ENCODE peak calls at places on chromosomes 11 and 22, in ten cellular contexts. One of them, this sample, is unnamed.

GRCh38 chr11:10379022-10379421 is 74.1 kb downstream of the ADM start:
- DNase-seq in adrenal gland: no peak
- DNase-seq in sigmoid colon: no peak
- DNase-seq in prostate gland: no peak
- DNase-seq in stomach: no peak
- DNase-seq in ovary: no peak
- DNase-seq in GM12891: no peak
- DNase-seq in endothelial cell of umbilical vein: peak; percentile 21
- DNase-seq in heart left ventricle: no peak
- DNase-seq in A549: no peak
- DNase-seq in this sample: no peak

GRCh38 chr11:3989891-3990290 is 104.7 kb upstream of the RRM1 start:
- DNase-seq in adrenal gland: no peak
- DNase-seq in sigmoid colon: no peak
- DNase-seq in prostate gland: no peak
- DNase-seq in stomach: no peak
- DNase-seq in ovary: no peak
- DNase-seq in GM12891: no peak
- DNase-seq in endothelial cell of umbilical vein: no peak
- DNase-seq in heart left ventricle: no peak
- DNase-seq in A549: no peak
- DNase-seq in this sample: no peak

GRCh38 chr11:102957953-102958352 is 2.4 kb upstream of the MMP13 start:
- DNase-seq in adrenal gland: no peak
- DNase-seq in sigmoid colon: no peak
- DNase-seq in prostate gland: no peak
- DNase-seq in stomach: no peak
- DNase-seq in ovary: no peak
- DNase-seq in GM12891: no peak
- DNase-seq in endothelial cell of umbilical vein: no peak
- DNase-seq in heart left ventricle: no peak
- DNase-seq in A549: no peak
- DNase-seq in this sample: no peak

GRCh38 chr11:102986815-102987214 is 31.3 kb upstream of the MMP13 start:
- DNase-seq in adrenal gland: no peak
- DNase-seq in sigmoid colon: no peak
- DNase-seq in prostate gland: no peak
- DNase-seq in stomach: no peak
- DNase-seq in ovary: no peak
- DNase-seq in GM12891: no peak
- DNase-seq in endothelial cell of umbilical vein: peak; percentile 35
- DNase-seq in heart left ventricle: no peak
- DNase-seq in A549: no peak
- DNase-seq in this sample: no peak

GRCh38 chr11:9574556-9574805 is 1.0 kb downstream of the WEE1 start:
- DNase-seq in adrenal gland: peak; percentile 22
- DNase-seq in sigmoid colon: no peak
- DNase-seq in prostate gland: peak; percentile 13
- DNase-seq in stomach: peak; percentile 34
- DNase-seq in ovary: peak; percentile 69
- DNase-seq in GM12891: no peak
- DNase-seq in endothelial cell of umbilical vein: peak; percentile 51
- DNase-seq in heart left ventricle: peak; percentile 59
- DNase-seq in A549: peak; percentile 28
- DNase-seq in this sample: no peak

GRCh38 chr22:48102581-48102980 is 1340.1 kb downstream of the TBC1D22A start:
- DNase-seq in adrenal gland: no peak
- DNase-seq in sigmoid colon: no peak
- DNase-seq in prostate gland: no peak
- DNase-seq in stomach: peak; percentile 17
- DNase-seq in ovary: no peak
- DNase-seq in GM12891: no peak
- DNase-seq in endothelial cell of umbilical vein: no peak
- DNase-seq in heart left ventricle: no peak
- DNase-seq in A549: no peak
- DNase-seq in this sample: no peak

GRCh38 chr22:43848366-43849171 is 13.7 kb downstream of the SULT4A1 start:
- DNase-seq in adrenal gland: no peak
- DNase-seq in sigmoid colon: peak; percentile 43
- DNase-seq in prostate gland: no peak
- DNase-seq in stomach: no peak
- DNase-seq in ovary: no peak
- DNase-seq in GM12891: no peak
- DNase-seq in endothelial cell of umbilical vein: no peak
- DNase-seq in heart left ventricle: no peak
- DNase-seq in A549: peak; percentile 16
- DNase-seq in this sample: no peak

GRCh38 chr22:19840955-19841640 is 13.6 kb downstream of the GNB1L start:
- DNase-seq in adrenal gland: no peak
- DNase-seq in sigmoid colon: no peak
- DNase-seq in prostate gland: no peak
- DNase-seq in stomach: no peak
- DNase-seq in ovary: no peak
- DNase-seq in GM12891: no peak
- DNase-seq in endothelial cell of umbilical vein: no peak
- DNase-seq in heart left ventricle: no peak
- DNase-seq in A549: no peak
- DNase-seq in this sample: no peak

GRCh38 chr22:49232319-49233067 is 595.2 kb downstream of the BRD1 start:
- DNase-seq in adrenal gland: no peak
- DNase-seq in sigmoid colon: no peak
- DNase-seq in prostate gland: no peak
- DNase-seq in stomach: no peak
- DNase-seq in ovary: no peak
- DNase-seq in GM12891: no peak
- DNase-seq in endothelial cell of umbilical vein: no peak
- DNase-seq in heart left ventricle: no peak
- DNase-seq in A549: no peak
- DNase-seq in this sample: no peak

GRCh38 chr11:124670732-124671131 is 2.8 kb downstream of the SIAE start:
- DNase-seq in adrenal gland: no peak
- DNase-seq in sigmoid colon: no peak
- DNase-seq in prostate gland: no peak
- DNase-seq in stomach: no peak
- DNase-seq in ovary: no peak
- DNase-seq in GM12891: no peak
- DNase-seq in endothelial cell of umbilical vein: no peak
- DNase-seq in heart left ventricle: no peak
- DNase-seq in A549: no peak
- DNase-seq in this sample: no peak

DNA sequence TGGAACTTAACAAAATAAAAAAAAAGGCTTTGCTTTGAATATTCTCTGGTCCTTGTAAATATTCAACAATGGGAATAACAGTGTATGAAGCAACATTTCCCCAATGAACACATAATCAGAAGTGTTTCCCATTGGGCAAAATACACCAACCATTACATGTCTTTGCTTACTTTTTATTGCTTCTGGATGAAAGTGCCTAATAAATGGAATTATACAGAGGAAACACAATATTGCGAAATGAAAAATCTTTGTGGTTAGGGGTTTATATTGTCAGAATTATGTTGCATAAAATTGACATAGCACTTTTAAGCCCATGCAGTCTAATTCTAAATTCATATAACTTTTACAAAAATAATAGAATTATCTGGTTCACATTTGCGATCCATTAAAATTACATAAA is 386.4 kb downstream of the DCDC1 start:
- DNase-seq in adrenal gland: no peak
- DNase-seq in sigmoid colon: no peak
- DNase-seq in prostate gland: no peak
- DNase-seq in stomach: no peak
- DNase-seq in ovary: no peak
- DNase-seq in GM12891: no peak
- DNase-seq in endothelial cell of umbilical vein: no peak
- DNase-seq in heart left ventricle: no peak
- DNase-seq in A549: no peak
- DNase-seq in this sample: no peak
- TF ChIP-seq POLR2A in adrenal gland: no peak
- TF ChIP-seq POLR2A in sigmoid colon: no peak
- TF ChIP-seq POLR2A in prostate gland: no peak
- TF ChIP-seq POLR2A in stomach: no peak
- TF ChIP-seq POLR2A in ovary: no peak
- TF ChIP-seq POLR2A in GM12891: no peak
- TF ChIP-seq POLR2A in endothelial cell of umbilical vein: no peak
- TF ChIP-seq POLR2A in heart left ventricle: no peak
- TF ChIP-seq POLR2A in A549: no peak
- TF ChIP-seq POLR2A in this sample: no peak

DNA sequence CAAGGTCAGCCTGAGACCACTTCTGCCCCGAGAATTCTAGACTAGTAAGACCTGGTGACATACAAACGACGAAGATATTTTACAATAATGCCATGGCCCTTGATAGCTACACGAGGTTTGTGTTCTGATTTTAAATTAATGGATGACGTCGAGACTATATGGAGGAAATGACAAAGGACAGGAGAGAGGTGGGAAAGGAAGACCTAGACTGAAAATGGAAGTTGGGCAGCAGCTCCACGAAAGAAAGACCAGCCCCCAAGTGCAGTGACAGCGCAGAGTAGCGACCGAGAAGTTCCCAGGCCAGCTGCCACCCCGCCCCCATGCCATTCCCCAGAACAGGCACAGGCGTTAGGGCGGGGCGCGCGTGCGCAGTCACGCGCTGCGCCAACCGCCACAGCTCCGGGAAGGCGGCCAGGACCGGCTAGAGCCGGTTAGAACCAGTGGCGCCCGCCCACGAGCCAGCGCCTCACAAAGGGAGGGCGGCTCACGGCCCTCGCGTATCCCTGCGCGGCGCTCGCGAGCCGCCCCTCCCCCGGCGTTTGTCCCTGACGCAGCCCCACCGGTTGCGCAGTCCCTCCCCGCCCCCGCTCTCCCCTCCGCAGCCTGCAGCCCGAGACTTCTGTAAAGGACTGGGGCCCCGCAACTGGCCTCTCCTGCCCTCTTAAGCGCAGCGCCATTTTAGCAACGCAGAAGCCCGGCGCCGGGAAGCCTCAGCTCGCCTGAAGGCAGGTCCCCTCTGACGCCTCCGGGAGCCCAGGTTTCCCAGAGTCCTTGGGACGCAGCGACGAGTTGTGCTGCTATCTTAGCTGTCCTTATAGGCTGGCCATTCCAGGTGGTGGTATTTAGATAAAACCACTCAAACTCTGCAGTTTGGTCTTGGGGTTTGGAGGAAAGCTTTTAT is 1.5 kb upstream of the MALAT1 start:
- DNase-seq in adrenal gland: peak; percentile 99
- DNase-seq in sigmoid colon: peak; percentile 100
- DNase-seq in prostate gland: peak; percentile 97
- DNase-seq in stomach: peak; percentile 99
- DNase-seq in ovary: peak; percentile 99
- DNase-seq in GM12891: peak; percentile 66
- DNase-seq in endothelial cell of umbilical vein: peak; percentile 99
- DNase-seq in heart left ventricle: peak; percentile 100
- DNase-seq in A549: peak; percentile 99
- DNase-seq in this sample: no peak
- TF ChIP-seq POLR2A in adrenal gland: peak; percentile 86
- TF ChIP-seq POLR2A in sigmoid colon: peak; percentile 87
- TF ChIP-seq POLR2A in prostate gland: peak; percentile 72
- TF ChIP-seq POLR2A in stomach: peak; percentile 42
- TF ChIP-seq POLR2A in ovary: no peak
- TF ChIP-seq POLR2A in GM12891: no peak
- TF ChIP-seq POLR2A in endothelial cell of umbilical vein: peak; percentile 98
- TF ChIP-seq POLR2A in heart left ventricle: peak; percentile 90
- TF ChIP-seq POLR2A in A549: peak; percentile 13
- TF ChIP-seq POLR2A in this sample: no peak

DNA sequence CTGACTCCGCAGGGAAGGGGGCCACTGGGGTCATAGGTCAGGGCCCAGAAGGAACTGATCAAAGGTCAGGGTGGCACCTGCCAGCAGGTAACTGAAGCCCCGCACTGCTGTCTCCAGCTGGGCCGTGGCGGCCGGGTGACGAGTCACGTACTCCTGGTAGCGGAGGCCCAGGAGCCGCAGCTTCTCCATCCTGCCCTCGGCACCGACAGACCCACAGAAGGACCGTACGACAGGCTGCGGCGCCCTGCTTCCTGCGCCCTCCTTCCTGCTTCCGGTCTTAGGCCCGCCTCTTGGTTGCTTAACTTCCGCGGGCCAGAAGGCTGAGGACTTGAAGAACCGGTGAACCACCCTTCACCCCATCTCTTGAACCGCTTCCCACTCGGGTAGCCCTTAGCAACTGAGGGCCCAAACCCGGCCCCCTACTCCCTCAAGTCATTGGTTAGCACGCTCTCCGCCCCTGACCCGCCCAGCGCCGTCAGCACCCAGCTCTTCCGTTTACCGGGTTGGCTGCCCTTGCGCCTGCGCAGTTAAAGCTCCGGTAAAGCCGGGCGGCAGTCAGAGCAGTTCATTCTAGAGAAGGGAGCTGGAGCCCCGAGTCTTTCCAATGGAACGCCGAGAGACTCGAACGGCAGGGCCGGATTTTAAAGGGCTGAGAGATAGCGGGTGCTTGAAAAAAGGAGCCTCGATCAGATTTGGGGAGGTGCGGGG is at the start of gene PEX16:
- DNase-seq in adrenal gland: peak; percentile 99
- DNase-seq in sigmoid colon: peak; percentile 99
- DNase-seq in prostate gland: peak; percentile 99
- DNase-seq in stomach: peak; percentile 97
- DNase-seq in ovary: peak; percentile 98
- DNase-seq in GM12891: peak; percentile 98
- DNase-seq in endothelial cell of umbilical vein: peak; percentile 99
- DNase-seq in heart left ventricle: peak; percentile 98
- DNase-seq in A549: peak; percentile 99
- DNase-seq in this sample: peak; percentile 99
- TF ChIP-seq POLR2A in adrenal gland: peak; percentile 68
- TF ChIP-seq POLR2A in sigmoid colon: peak; percentile 63
- TF ChIP-seq POLR2A in prostate gland: peak; percentile 85
- TF ChIP-seq POLR2A in stomach: peak; percentile 75
- TF ChIP-seq POLR2A in ovary: peak; percentile 86
- TF ChIP-seq POLR2A in GM12891: peak; percentile 91
- TF ChIP-seq POLR2A in endothelial cell of umbilical vein: peak; percentile 95
- TF ChIP-seq POLR2A in heart left ventricle: peak; percentile 87
- TF ChIP-seq POLR2A in A549: peak; percentile 87
- TF ChIP-seq POLR2A in this sample: peak; percentile 92

DNA sequence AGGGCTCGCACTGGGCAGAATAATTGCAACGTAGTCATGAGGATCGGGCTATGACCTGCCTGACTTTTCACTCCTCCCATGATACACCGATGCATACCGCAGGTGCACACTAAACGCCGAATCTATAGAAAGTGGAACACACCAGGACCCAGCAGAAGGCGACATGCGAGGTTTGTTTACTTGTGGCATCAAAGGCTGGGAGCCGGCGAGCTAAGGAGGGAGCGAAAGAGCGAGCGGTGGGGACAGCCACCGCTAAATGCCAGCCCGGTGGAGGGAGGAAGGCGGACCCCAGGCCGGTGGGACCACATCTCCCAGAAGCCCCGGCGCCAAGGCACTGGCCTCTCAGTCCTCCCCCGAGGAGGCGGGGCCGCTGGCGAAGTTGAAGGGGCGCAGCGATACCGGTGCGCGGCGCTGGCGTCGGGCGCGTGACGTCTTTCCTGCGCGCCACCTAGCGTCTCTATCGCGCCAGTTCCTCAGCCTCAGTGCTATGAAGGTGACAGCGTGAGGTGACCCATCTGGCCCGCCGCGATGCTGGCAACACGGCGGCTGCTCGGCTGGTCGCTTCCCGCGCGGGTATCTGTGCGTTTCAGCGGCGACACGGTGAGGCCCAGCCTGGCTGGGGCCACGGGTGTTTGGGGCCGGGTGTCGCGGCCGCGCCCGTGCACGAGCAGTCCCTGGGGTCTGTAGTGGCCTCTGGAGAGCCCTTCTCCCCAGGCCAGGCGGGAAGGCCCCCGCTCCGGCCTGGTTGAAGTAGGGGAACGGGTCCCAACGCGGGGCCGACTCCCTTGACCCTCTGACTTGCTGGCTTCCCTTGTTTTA is at the start of gene NDUFV1:
- DNase-seq in adrenal gland: peak; percentile 96
- DNase-seq in sigmoid colon: peak; percentile 98
- DNase-seq in prostate gland: peak; percentile 94
- DNase-seq in stomach: peak; percentile 98
- DNase-seq in ovary: peak; percentile 96
- DNase-seq in GM12891: peak; percentile 90
- DNase-seq in endothelial cell of umbilical vein: peak; percentile 94
- DNase-seq in heart left ventricle: peak; percentile 99
- DNase-seq in A549: peak; percentile 92
- DNase-seq in this sample: peak; percentile 95
- TF ChIP-seq POLR2A in adrenal gland: peak; percentile 70
- TF ChIP-seq POLR2A in sigmoid colon: peak; percentile 63
- TF ChIP-seq POLR2A in prostate gland: peak; percentile 73
- TF ChIP-seq POLR2A in stomach: no peak
- TF ChIP-seq POLR2A in ovary: peak; percentile 51
- TF ChIP-seq POLR2A in GM12891: peak; percentile 78
- TF ChIP-seq POLR2A in endothelial cell of umbilical vein: peak; percentile 88
- TF ChIP-seq POLR2A in heart left ventricle: peak; percentile 82
- TF ChIP-seq POLR2A in A549: peak; percentile 73
- TF ChIP-seq POLR2A in this sample: peak; percentile 77

This sample was measured in H54.